ENCODE peak calls at places on chromosome 1, in nine cellular contexts. One of them, this sample, is unnamed.

GRCh38 chr1:168717906-168718891 is 10.8 kb downstream of the DPT start:
- DNase-seq in M059J: no peak
- DNase-seq in stimulated activated CD4-positive, alpha-beta T cell treated with anti-CD3 and anti-CD28 coated beads, Interleukin-4, amount 100 ng/mL, for 48 hours: no peak
- DNase-seq in NCI-H774: no peak
- DNase-seq in kidney: no peak
- DNase-seq in trophoblast cell: peak
- DNase-seq in heart left ventricle: peak
- DNase-seq in lower lobe of right lung: no peak
- DNase-seq in activated CD8-positive, alpha-beta memory T cell treated with anti-CD3 and anti-CD28 coated beads for 4 hours: no peak
- DNase-seq in this sample: no peak

GRCh38 chr1:207972350-207972749 is 61.4 kb upstream of the CD34 start:
- DNase-seq in heart left ventricle: no peak
- DNase-seq in activated CD8-positive, alpha-beta memory T cell treated with anti-CD3 and anti-CD28 coated beads for 4 hours: no peak
- DNase-seq in trophoblast cell: no peak
- DNase-seq in stimulated activated CD4-positive, alpha-beta T cell treated with anti-CD3 and anti-CD28 coated beads, Interleukin-4, amount 100 ng/mL, for 48 hours: no peak
- DNase-seq in kidney: no peak
- DNase-seq in M059J: no peak
- DNase-seq in NCI-H774: no peak
- DNase-seq in lower lobe of right lung: no peak
- DNase-seq in this sample: no peak

GRCh38 chr1:30877205-30877912 is 31.2 kb downstream of the SDC3 start:
- DNase-seq in kidney: peak
- DNase-seq in stimulated activated CD4-positive, alpha-beta T cell treated with anti-CD3 and anti-CD28 coated beads, Interleukin-4, amount 100 ng/mL, for 48 hours: no peak
- DNase-seq in heart left ventricle: peak
- DNase-seq in M059J: no peak
- DNase-seq in trophoblast cell: no peak
- DNase-seq in lower lobe of right lung: peak
- DNase-seq in activated CD8-positive, alpha-beta memory T cell treated with anti-CD3 and anti-CD28 coated beads for 4 hours: no peak
- DNase-seq in NCI-H774: no peak
- DNase-seq in this sample: no peak

GRCh38 chr1:199161319-199161680 is 522.5 kb downstream of the PTPRC start:
- DNase-seq in stimulated activated CD4-positive, alpha-beta T cell treated with anti-CD3 and anti-CD28 coated beads, Interleukin-4, amount 100 ng/mL, for 48 hours: no peak
- DNase-seq in kidney: no peak
- DNase-seq in M059J: no peak
- DNase-seq in trophoblast cell: no peak
- DNase-seq in heart left ventricle: no peak
- DNase-seq in NCI-H774: no peak
- DNase-seq in lower lobe of right lung: no peak
- DNase-seq in activated CD8-positive, alpha-beta memory T cell treated with anti-CD3 and anti-CD28 coated beads for 4 hours: no peak
- DNase-seq in this sample: no peak

GRCh38 chr1:155006601-155007101 is 4.0 kb downstream of the ZBTB7B start:
- DNase-seq in kidney: no peak
- DNase-seq in M059J: no peak
- DNase-seq in NCI-H774: no peak
- DNase-seq in activated CD8-positive, alpha-beta memory T cell treated with anti-CD3 and anti-CD28 coated beads for 4 hours: no peak
- DNase-seq in trophoblast cell: no peak
- DNase-seq in stimulated activated CD4-positive, alpha-beta T cell treated with anti-CD3 and anti-CD28 coated beads, Interleukin-4, amount 100 ng/mL, for 48 hours: no peak
- DNase-seq in heart left ventricle: peak
- DNase-seq in lower lobe of right lung: no peak
- DNase-seq in this sample: no peak

GRCh38 chr1:154624756-154625643 is 17.0 kb upstream of the ADAR start:
- DNase-seq in activated CD8-positive, alpha-beta memory T cell treated with anti-CD3 and anti-CD28 coated beads for 4 hours: no peak
- DNase-seq in stimulated activated CD4-positive, alpha-beta T cell treated with anti-CD3 and anti-CD28 coated beads, Interleukin-4, amount 100 ng/mL, for 48 hours: no peak
- DNase-seq in kidney: no peak
- DNase-seq in M059J: peak
- DNase-seq in NCI-H774: no peak
- DNase-seq in lower lobe of right lung: no peak
- DNase-seq in trophoblast cell: no peak
- DNase-seq in heart left ventricle: no peak
- DNase-seq in this sample: no peak

GRCh38 chr1:204366759-204367158 is 7.0 kb upstream of the PLEKHA6 start:
- DNase-seq in lower lobe of right lung: no peak
- DNase-seq in kidney: no peak
- DNase-seq in activated CD8-positive, alpha-beta memory T cell treated with anti-CD3 and anti-CD28 coated beads for 4 hours: no peak
- DNase-seq in trophoblast cell: no peak
- DNase-seq in NCI-H774: no peak
- DNase-seq in stimulated activated CD4-positive, alpha-beta T cell treated with anti-CD3 and anti-CD28 coated beads, Interleukin-4, amount 100 ng/mL, for 48 hours: no peak
- DNase-seq in heart left ventricle: no peak
- DNase-seq in M059J: no peak
- DNase-seq in this sample: no peak

GRCh38 chr1:230247921-230248778 is 178.0 kb downstream of the PGBD5 start:
- DNase-seq in trophoblast cell: no peak
- DNase-seq in lower lobe of right lung: no peak
- DNase-seq in stimulated activated CD4-positive, alpha-beta T cell treated with anti-CD3 and anti-CD28 coated beads, Interleukin-4, amount 100 ng/mL, for 48 hours: no peak
- DNase-seq in heart left ventricle: no peak
- DNase-seq in activated CD8-positive, alpha-beta memory T cell treated with anti-CD3 and anti-CD28 coated beads for 4 hours: no peak
- DNase-seq in kidney: no peak
- DNase-seq in NCI-H774: no peak
- DNase-seq in M059J: no peak
- DNase-seq in this sample: no peak

GRCh38 chr1:109433322-109433721 is 7.1 kb upstream of the PSMA5 start:
- DNase-seq in activated CD8-positive, alpha-beta memory T cell treated with anti-CD3 and anti-CD28 coated beads for 4 hours: no peak
- DNase-seq in heart left ventricle: no peak
- DNase-seq in M059J: no peak
- DNase-seq in lower lobe of right lung: no peak
- DNase-seq in trophoblast cell: no peak
- DNase-seq in kidney: no peak
- DNase-seq in stimulated activated CD4-positive, alpha-beta T cell treated with anti-CD3 and anti-CD28 coated beads, Interleukin-4, amount 100 ng/mL, for 48 hours: no peak
- DNase-seq in NCI-H774: no peak
- DNase-seq in this sample: no peak

GRCh38 chr1:8090241-8090702 is 64.2 kb upstream of the ERRFI1 start:
- DNase-seq in kidney: no peak
- DNase-seq in NCI-H774: no peak
- DNase-seq in lower lobe of right lung: no peak
- DNase-seq in M059J: peak
- DNase-seq in stimulated activated CD4-positive, alpha-beta T cell treated with anti-CD3 and anti-CD28 coated beads, Interleukin-4, amount 100 ng/mL, for 48 hours: no peak
- DNase-seq in activated CD8-positive, alpha-beta memory T cell treated with anti-CD3 and anti-CD28 coated beads for 4 hours: no peak
- DNase-seq in heart left ventricle: no peak
- DNase-seq in trophoblast cell: no peak
- DNase-seq in this sample: no peak

This sample was measured in naive thymus-derived CD8-positive, alpha-beta T cell.